ENCODE peak calls at places on chromosomes 7 and 10, in ten cellular contexts. P is GM23338, L is transverse colon, R is stomach, J is HL-60, O is K562, Y is suprapubic skin, G is HCT116, S is SK-N-SH, H is spleen. Z is an unnamed sample.

GRCh38 chr10:113360870-113361269 is 192.0 kb upstream of the HABP2 start:
- DNase-seq in S (no peak), G (no peak), L (no peak), P (no peak), O (no peak), J (no peak), Y (no peak), R (no peak), H (no peak), Z (no peak)

GRCh38 chr7:18234519-18234918 is 206.9 kb upstream of the PRPS1L1 start:
- DNase-seq in S (no peak), H (no peak), L (no peak), O (peak), Y (no peak), J (no peak), G (no peak), P (no peak), R (no peak), Z (no peak)

GRCh38 chr7:116628971-116629586 is 42.9 kb upstream of the MET start:
- DNase-seq in R (peak), J (no peak), P (no peak), S (no peak), G (no peak), H (no peak), Y (no peak), O (no peak), L (peak), Z (peak)

GRCh38 chr7:132836746-132837145 is 245.1 kb downstream of the CHCHD3 start:
- DNase-seq in O (peak), S (no peak), H (no peak), Y (no peak), J (no peak), G (no peak), L (no peak), R (no peak), P (no peak), Z (no peak)

GRCh38 chr10:123402021-123402420 is 247.8 kb downstream of the BUB3 start:
- DNase-seq in L (no peak), P (no peak), R (no peak), H (no peak), J (no peak), G (no peak), O (no peak), S (no peak), Y (no peak), Z (no peak)

GRCh38 chr7:92159-92767 is 100.1 kb upstream of the FAM20C start:
- DNase-seq in Y (no peak), H (no peak), P (no peak), O (no peak), S (peak), R (no peak), J (no peak), L (no peak), G (no peak), Z (no peak)

GRCh38 chr10:132388901-132389630 is 7.9 kb upstream of the PWWP2B start:
- DNase-seq in G (no peak), L (peak), H (peak), R (no peak), O (no peak), S (no peak), P (peak), J (no peak), Y (peak), Z (no peak)

GRCh38 chr7:117127585-117128168 is 174.4 kb downstream of the ST7 start:
- DNase-seq in L (peak), R (peak), P (peak), S (no peak), H (no peak), O (peak), G (peak), J (peak), Y (no peak), Z (no peak)

GRCh38 chr7:129110575-129111376 is 33.7 kb upstream of the TSPAN33 start:
- DNase-seq in R (no peak), Y (no peak), G (no peak), P (peak), L (no peak), J (no peak), S (peak), H (no peak), O (peak), Z (peak)

GRCh38 chr7:100856871-100857282 is 4.4 kb downstream of the SLC12A9 start:
- DNase-seq in P (peak), R (no peak), G (no peak), J (no peak), S (no peak), L (no peak), H (no peak), O (no peak), Y (no peak), Z (no peak)

GRCh38 chr7:140684066-140684950 is 11.6 kb downstream of the ADCK2 start:
- DNase-seq in O (no peak), G (no peak), S (no peak), J (no peak), R (no peak), Y (no peak), H (peak), L (no peak), P (no peak), Z (peak)

GRCh38 chr10:87927091-87927490 is 63.7 kb downstream of the PTEN start:
- DNase-seq in J (no peak), S (no peak), L (no peak), G (no peak), R (no peak), H (no peak), O (no peak), P (no peak), Y (no peak), Z (no peak)

GRCh38 chr10:101759354-101760247 is 16.3 kb downstream of the FGF8 start:
- DNase-seq in L (no peak), S (peak), H (peak), O (no peak), J (no peak), R (no peak), G (no peak), Y (no peak), P (peak), Z (no peak)

GRCh38 chr10:69056129-69056528 is 31.8 kb upstream of the SRGN start:
- DNase-seq in P (no peak), R (no peak), G (no peak), Y (no peak), H (peak), J (peak), L (no peak), O (no peak), S (no peak), Z (no peak)

GRCh38 chr7:73633844-73634243 is 9.5 kb upstream of the MLXIPL start:
- DNase-seq in G (no peak), J (no peak), S (no peak), R (no peak), P (no peak), H (no peak), Y (no peak), O (no peak), L (no peak), Z (no peak)

GRCh38 chr7:81871606-81872265 is 101.9 kb upstream of the HGF start:
- DNase-seq in L (no peak), O (no peak), H (no peak), Y (no peak), J (no peak), R (no peak), P (no peak), S (peak), G (no peak), Z (no peak)

GRCh38 chr7:150620061-150620460 is 12.1 kb downstream of the GIMAP6 start:
- DNase-seq in Y (no peak), P (no peak), S (no peak), J (no peak), R (no peak), H (no peak), L (no peak), G (no peak), O (no peak), Z (no peak)

GRCh38 chr10:30553625-30554442 is 75.7 kb downstream of the LYZL2 start:
- DNase-seq in P (peak), O (peak), G (no peak), S (no peak), Y (peak), R (peak), J (no peak), H (peak), L (peak), Z (no peak)

GRCh38 chr10:3803295-3803883 is 18.4 kb upstream of the KLF6 start:
- DNase-seq in S (no peak), L (no peak), P (no peak), O (peak), H (no peak), R (no peak), J (peak), G (no peak), Y (no peak), Z (no peak)

GRCh38 chr10:15188629-15189028 is 20.1 kb upstream of the NMT2 start:
- DNase-seq in H (no peak), J (no peak), Y (no peak), O (no peak), G (no peak), L (no peak), R (no peak), P (no peak), S (no peak), Z (no peak)

GRCh38 chr10:125235093-125236069 is 75.0 kb upstream of the CTBP2 start:
- DNase-seq in H (no peak), J (no peak), L (no peak), R (no peak), O (no peak), Y (no peak), S (no peak), G (no peak), P (no peak), Z (no peak)

GRCh38 chr10:48788551-48788950 is 103.9 kb downstream of the WDFY4 start:
- DNase-seq in R (no peak), G (no peak), S (no peak), J (no peak), H (no peak), P (no peak), O (no peak), Y (no peak), L (no peak), Z (no peak)

GRCh38 chr10:17669185-17669872 is 25.4 kb downstream of the STAM start:
- DNase-seq in G (no peak), L (no peak), Y (no peak), P (no peak), S (no peak), J (no peak), H (no peak), O (no peak), R (no peak), Z (no peak)

GRCh38 chr10:69721690-69722310 is 79.9 kb upstream of the COL13A1 start:
- DNase-seq in O (no peak), S (no peak), G (no peak), Y (peak), J (no peak), H (no peak), R (no peak), L (no peak), P (peak), Z (no peak)

GRCh38 chr7:47239034-47239433 is 342.9 kb downstream of the TNS3 start:
- DNase-seq in J (no peak), H (no peak), P (no peak), G (no peak), Y (no peak), S (no peak), L (no peak), R (no peak), O (no peak), Z (no peak)

GRCh38 chr7:143499246-143499645 is 21.6 kb downstream of the TAS2R41 start:
- DNase-seq in O (no peak), J (no peak), S (no peak), L (no peak), P (no peak), G (no peak), R (no peak), Y (no peak), H (no peak), Z (no peak)

GRCh38 chr10:80659284-80659683 is 121.6 kb downstream of the SH2D4B start:
- DNase-seq in J (no peak), P (no peak), H (no peak), S (no peak), R (no peak), O (no peak), Y (no peak), G (no peak), L (no peak), Z (no peak)

GRCh38 chr10:6151087-6151977 is 51.4 kb upstream of the PFKFB3 start:
- DNase-seq in P (peak), G (no peak), Y (no peak), R (peak), L (peak), H (peak), J (peak), O (peak), S (peak), Z (no peak)

GRCh38 chr7:140245611-140246105 is 68.9 kb upstream of the KDM7A start:
- DNase-seq in P (no peak), G (no peak), H (no peak), S (no peak), J (no peak), O (peak), Y (no peak), L (no peak), R (no peak), Z (no peak)

GRCh38 chr7:46755120-46756034 is 826.5 kb downstream of the TNS3 start:
- DNase-seq in O (no peak), H (no peak), P (no peak), R (no peak), G (no peak), L (no peak), J (no peak), S (peak), Y (no peak), Z (no peak)

GRCh38 chr7:17070117-17070750 is 188.5 kb upstream of the AGR3 start:
- DNase-seq in R (no peak), L (no peak), S (no peak), P (no peak), H (no peak), Y (no peak), G (no peak), O (no peak), J (no peak), Z (no peak)

GRCh38 chr10:131820626-131821025 is 80.2 kb upstream of the PPP2R2D start:
- DNase-seq in L (no peak), G (no peak), J (no peak), O (no peak), P (no peak), Y (peak), R (no peak), H (no peak), S (no peak), Z (peak)

GRCh38 chr7:29077854-29078253 is 68.5 kb downstream of the CPVL start:
- DNase-seq in H (no peak), O (no peak), P (no peak), J (no peak), R (no peak), S (no peak), G (no peak), Y (no peak), L (no peak), Z (no peak)

GRCh38 chr10:34801066-34801738 is 13.9 kb downstream of the PARD3 start:
- DNase-seq in O (no peak), G (no peak), J (no peak), P (no peak), S (no peak), H (peak), R (no peak), L (peak), Y (no peak), Z (no peak)

GRCh38 chr10:93481213-93481930 is 762 bp downstream of the MYOF start:
- DNase-seq in J (no peak), G (no peak), P (no peak), H (no peak), S (no peak), O (no peak), Y (no peak), L (no peak), R (no peak), Z (no peak)

GRCh38 chr10:129049501-129049900 is 417.5 kb upstream of the MGMT start:
- DNase-seq in P (no peak), H (no peak), J (no peak), R (no peak), L (no peak), S (no peak), G (no peak), O (no peak), Y (no peak), Z (no peak)

GRCh38 chr10:104795411-104795810 is 154.3 kb downstream of the SORCS3 start:
- DNase-seq in L (no peak), J (no peak), O (no peak), G (no peak), Y (no peak), P (no peak), S (no peak), H (no peak), R (no peak), Z (no peak)

DNA sequence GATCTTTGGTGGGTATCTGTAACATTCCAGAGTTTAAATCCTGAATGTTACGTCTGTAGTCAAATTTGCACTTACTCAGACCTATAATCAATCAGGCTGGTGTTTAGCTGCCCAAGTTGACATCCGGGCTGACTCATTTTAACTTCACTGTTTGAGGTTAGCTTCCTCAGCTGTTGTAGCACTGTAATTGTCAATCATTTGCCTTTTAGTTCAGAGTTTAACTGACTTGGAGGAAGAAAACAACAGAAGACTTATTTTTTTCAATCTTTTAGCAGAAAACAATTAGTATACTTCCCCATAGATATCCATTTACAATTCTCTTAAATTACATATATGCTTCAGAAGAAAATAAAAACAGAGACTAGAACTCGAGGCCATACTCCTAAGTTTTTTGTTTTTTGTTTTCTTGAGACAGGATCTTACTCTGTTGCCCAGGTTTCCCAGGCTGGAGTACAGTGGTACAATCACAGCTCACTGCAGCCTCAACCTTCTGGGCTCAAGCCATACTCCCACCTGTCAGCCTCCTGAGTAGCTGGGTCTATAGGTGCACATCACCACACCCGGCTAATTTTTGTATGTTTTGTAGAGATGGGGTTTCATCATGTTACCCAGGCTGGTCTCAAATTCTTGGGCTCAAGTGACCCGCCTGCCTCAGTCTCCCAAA is 38.5 kb upstream of the LRRC17 start:
- DNase-seq in G (peak), R (no peak), L (no peak), S (no peak), J (no peak), P (no peak), Y (no peak), H (no peak), O (no peak), Z (no peak)
- TF ChIP-seq POLR2AphosphoS5 in G (peak), R (no peak), L (no peak), S (peak), J (no peak), P (no peak), Y (no peak), H (no peak), O (no peak), Z (no peak)

DNA sequence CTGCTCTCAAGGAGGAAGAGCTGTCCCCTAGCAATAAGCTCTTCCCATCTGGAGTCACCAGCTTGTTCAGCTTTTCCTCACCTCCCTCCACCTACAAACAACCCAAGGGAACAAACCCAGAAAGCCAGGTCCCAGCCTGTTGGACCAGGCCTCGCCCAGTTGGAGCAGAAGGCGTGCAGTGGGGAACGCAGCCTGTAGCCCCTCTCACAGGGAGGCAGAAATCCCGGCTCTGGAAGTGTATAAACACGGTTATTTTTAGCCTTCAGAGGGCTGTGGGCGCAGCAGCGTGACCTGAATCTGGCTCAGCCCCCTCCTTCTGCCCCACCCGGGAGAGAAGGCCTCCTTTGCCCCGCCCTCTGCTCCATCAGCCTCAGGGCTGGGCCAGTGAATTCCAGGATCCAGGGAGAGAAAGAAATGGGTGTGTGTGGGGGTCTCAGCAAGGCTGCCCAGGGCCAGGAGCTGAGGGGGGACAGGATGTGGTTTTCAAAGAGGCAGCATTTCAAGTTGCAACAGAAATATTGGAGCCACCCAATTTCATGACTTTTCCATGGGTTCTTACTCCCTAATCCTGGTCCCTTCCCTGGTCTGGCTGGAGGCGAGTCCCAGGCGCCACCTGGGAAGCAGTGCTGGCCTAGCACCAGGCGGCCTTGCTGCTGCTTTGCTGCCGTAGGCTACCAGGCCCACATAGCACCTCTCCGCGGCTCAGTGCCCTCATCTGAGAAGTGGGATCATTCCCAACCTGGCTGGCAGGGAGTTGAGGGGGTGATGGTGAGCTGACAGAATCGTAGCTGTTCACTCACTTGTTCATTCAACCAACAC is 33.5 kb downstream of the ZMIZ1 start:
- DNase-seq in L (peak), O (peak), P (peak), Y (no peak), H (peak), S (peak), G (no peak), R (peak), J (no peak), Z (peak)
- H3K27ac ChIP-seq in L (peak), O (no peak), P (peak), Y (peak), H (peak), S (peak), G (peak), R (peak), J (no peak), Z (peak)

DNA sequence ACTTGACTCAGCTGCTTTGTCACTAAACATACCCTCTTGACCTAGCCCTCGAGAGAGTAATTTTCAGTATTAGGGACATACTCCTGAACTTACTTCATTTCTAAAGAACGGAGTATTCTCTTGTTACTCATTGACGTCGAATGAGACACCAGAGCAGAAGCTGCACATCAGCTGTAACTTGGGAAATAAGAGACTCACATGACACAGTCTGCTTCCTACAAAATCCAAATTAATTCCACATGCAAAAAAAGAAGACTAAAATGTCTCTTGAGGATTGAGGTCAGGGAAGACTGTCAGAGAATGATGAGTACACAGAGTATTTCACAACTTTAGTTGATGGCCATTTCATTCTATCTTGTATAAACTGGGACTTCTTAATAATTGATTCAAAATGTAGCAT is 114.7 kb upstream of the EGFR start:
- DNase-seq in L (no peak), O (no peak), H (no peak), Y (no peak), S (no peak), J (no peak), G (no peak), R (no peak), P (no peak), Z (no peak)
- TF ChIP-seq POLR2AphosphoS5 in L (no peak), O (no peak), H (no peak), Y (no peak), S (no peak), J (no peak), G (no peak), R (no peak), P (no peak), Z (no peak)

GRCh38 chr10:86586516-86586915 is 64.9 kb upstream of the WAPL start:
- DNase-seq in P (no peak), G (no peak), Y (no peak), S (no peak), J (no peak), H (no peak), R (no peak), L (no peak), O (no peak), Z (no peak)
- H3K27ac ChIP-seq in P (no peak), G (no peak), Y (no peak), S (no peak), J (no peak), H (no peak), R (no peak), L (no peak), O (no peak), Z (peak)

DNA sequence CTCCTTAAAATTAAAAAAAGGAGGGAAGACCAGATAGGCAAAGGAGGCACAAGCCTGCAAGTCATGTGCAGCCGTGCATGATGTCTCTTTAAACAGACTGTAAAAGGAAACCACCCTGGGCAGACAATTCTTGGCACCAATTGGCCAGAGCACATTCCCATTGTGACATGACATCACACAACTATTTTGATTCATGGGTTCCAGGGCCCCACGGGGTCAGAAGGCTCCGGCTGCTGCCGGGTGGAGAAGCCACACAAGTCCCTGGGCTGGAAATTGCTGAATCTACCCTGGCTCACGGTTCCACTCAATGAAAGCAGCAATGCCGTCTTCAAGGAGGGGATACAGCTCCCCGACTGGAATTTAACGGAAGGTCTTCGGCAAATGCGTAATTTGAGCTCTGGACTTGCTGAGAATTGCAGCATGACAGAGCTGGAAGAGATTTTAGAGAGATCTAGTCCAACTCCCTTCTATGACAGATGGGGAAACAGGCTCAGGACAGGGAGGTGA is 140.5 kb downstream of the PRKAG2 start:
- DNase-seq in S (peak), Y (peak), L (peak), R (peak), O (no peak), H (no peak), J (no peak), P (peak), G (peak), Z (peak)
- TF ChIP-seq POLR2AphosphoS5 in S (peak), Y (no peak), L (peak), R (peak), O (no peak), H (peak), J (no peak), P (no peak), G (peak), Z (peak)